ENCODE peak calls at places on chromosomes 16 and 17, in five cellular contexts. U, V, I, M and G are unnamed samples.

GRCh38 chr16:7397901-7398300 is 65.3 kb downstream of the RBFOX1 start:
- DNase-seq in V (no peak), M (no peak), I (no peak), U (no peak), G (peak)

GRCh38 chr17:27650836-27651235 is 19.8 kb downstream of the LGALS9 start:
- DNase-seq in U (no peak), I (no peak), V (no peak), M (no peak), G (no peak)

GRCh38 chr17:4482338-4483011 is 16.2 kb upstream of the SPNS2 start:
- DNase-seq in I (no peak), M (no peak), V (no peak), U (no peak), G (no peak)

GRCh38 chr17:66777689-66778225 is 57.2 kb upstream of the CACNG5 start:
- DNase-seq in U (peak), I (no peak), M (no peak), V (no peak), G (no peak)

GRCh38 chr17:65674246-65675045 is 113.0 kb upstream of the AXIN2 start:
- DNase-seq in V (peak), U (no peak), M (no peak), I (no peak), G (no peak)

GRCh38 chr17:56679148-56679766 is 85.8 kb downstream of the NOG start:
- DNase-seq in M (no peak), U (peak), V (peak), I (no peak), G (peak)

GRCh38 chr17:28499366-28499668 is 6.8 kb upstream of the FOXN1 start:
- DNase-seq in U (no peak), V (no peak), I (no peak), M (no peak), G (no peak)

GRCh38 chr16:62036807-62037135 is 533 bp upstream of the CDH8 start:
- DNase-seq in V (no peak), I (no peak), M (no peak), U (no peak), G (no peak)

GRCh38 chr17:14301279-14301760 is 439 bp downstream of the HS3ST3B1 start:
- DNase-seq in V (no peak), I (no peak), U (no peak), M (no peak), G (no peak)

GRCh38 chr16:66751135-66751991 is at the start of gene DYNC1LI2:
- DNase-seq in I (peak), U (peak), V (peak), M (peak), G (peak)

GRCh38 chr17:50542795-50543774 is 3.9 kb upstream of the SPATA20 start:
- DNase-seq in U (no peak), I (peak), M (peak), V (no peak), G (no peak)

GRCh38 chr16:66515543-66516171 is 34.3 kb downstream of the TK2 start:
- DNase-seq in V (peak), I (no peak), M (no peak), U (peak), G (no peak)

GRCh38 chr17:76524598-76525512 is 12.7 kb downstream of the CYGB start:
- DNase-seq in M (no peak), I (no peak), V (no peak), U (peak), G (no peak)

GRCh38 chr16:57600952-57601580 is 27.4 kb upstream of the ADGRG1 start:
- DNase-seq in V (no peak), I (no peak), M (peak), U (no peak), G (no peak)

GRCh38 chr16:29674188-29674587 is 4.8 kb upstream of the QPRT start:
- DNase-seq in V (no peak), I (peak), M (no peak), U (peak), G (no peak)

GRCh38 chr16:694187-694862 is 4.1 kb upstream of the WDR24 start:
- DNase-seq in V (no peak), I (no peak), U (no peak), M (no peak), G (no peak)

GRCh38 chr16:694863-695354 is 4.7 kb upstream of the WDR24 start:
- DNase-seq in M (no peak), U (no peak), V (no peak), I (no peak), G (no peak)

GRCh38 chr16:693766-694165 is 3.6 kb upstream of the WDR24 start:
- DNase-seq in I (no peak), M (no peak), V (no peak), U (no peak), G (no peak)

GRCh38 chr16:693364-693763 is 3.2 kb upstream of the WDR24 start:
- DNase-seq in U (no peak), I (no peak), V (no peak), M (no peak), G (no peak)

GRCh38 chr16:695355-696089 is 5.3 kb upstream of the WDR24 start:
- DNase-seq in V (no peak), I (no peak), M (peak), U (no peak), G (no peak)
- TF ChIP-seq POLR2A in V (no peak), I (no peak), M (no peak), U (no peak), G (no peak)

GRCh38 chr17:39141294-39141693 is 10.1 kb downstream of the PLXDC1 start:
- DNase-seq in I (no peak), M (no peak), V (no peak), U (no peak), G (no peak)

GRCh38 chr17:39139137-39139516 is 12.3 kb downstream of the PLXDC1 start:
- DNase-seq in V (no peak), U (peak), M (no peak), I (no peak), G (peak)

GRCh38 chr17:39139561-39139960 is 11.9 kb downstream of the PLXDC1 start:
- DNase-seq in V (no peak), I (no peak), U (no peak), M (no peak), G (no peak)

GRCh38 chr17:39141915-39142664 is 9.3 kb downstream of the PLXDC1 start:
- DNase-seq in V (no peak), M (no peak), U (no peak), I (no peak), G (no peak)

DNA sequence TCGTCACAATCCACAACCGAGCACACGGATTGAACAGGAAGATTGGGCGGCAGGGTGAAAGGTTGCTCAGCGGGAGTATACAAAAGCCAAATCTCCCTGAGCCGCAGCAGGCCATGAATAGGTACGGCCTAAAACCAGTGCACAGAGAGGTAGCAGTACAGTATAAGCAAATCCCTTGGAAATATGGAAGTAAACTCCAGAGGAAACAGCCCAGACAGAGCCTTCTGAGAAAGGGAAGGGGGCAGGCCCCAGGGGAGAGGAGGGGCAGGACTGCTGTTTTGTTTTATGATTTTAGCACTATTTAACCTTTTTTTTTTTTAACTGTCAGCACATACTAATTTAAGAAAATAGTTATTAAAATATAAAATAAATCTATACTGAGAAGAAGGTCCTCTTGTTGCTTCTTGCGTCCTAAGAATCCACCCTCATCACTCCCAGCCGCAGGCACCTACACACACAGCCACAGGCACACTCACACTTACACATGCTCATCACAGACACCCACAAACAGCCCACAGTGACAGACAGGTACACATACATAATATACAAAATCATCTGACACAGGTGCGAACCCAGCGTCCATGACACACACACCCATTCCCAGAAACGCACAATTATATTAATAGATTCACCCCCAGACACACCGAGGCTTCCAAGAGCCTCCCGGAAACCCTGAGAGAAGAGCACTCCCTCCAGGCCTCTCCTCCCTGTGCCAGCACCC is 12.9 kb downstream of the PLXDC1 start:
- DNase-seq in U (no peak), V (no peak), I (no peak), M (no peak), G (no peak)
- TF ChIP-seq POLR2A in U (no peak), V (no peak), I (no peak), M (no peak), G (no peak)

DNA sequence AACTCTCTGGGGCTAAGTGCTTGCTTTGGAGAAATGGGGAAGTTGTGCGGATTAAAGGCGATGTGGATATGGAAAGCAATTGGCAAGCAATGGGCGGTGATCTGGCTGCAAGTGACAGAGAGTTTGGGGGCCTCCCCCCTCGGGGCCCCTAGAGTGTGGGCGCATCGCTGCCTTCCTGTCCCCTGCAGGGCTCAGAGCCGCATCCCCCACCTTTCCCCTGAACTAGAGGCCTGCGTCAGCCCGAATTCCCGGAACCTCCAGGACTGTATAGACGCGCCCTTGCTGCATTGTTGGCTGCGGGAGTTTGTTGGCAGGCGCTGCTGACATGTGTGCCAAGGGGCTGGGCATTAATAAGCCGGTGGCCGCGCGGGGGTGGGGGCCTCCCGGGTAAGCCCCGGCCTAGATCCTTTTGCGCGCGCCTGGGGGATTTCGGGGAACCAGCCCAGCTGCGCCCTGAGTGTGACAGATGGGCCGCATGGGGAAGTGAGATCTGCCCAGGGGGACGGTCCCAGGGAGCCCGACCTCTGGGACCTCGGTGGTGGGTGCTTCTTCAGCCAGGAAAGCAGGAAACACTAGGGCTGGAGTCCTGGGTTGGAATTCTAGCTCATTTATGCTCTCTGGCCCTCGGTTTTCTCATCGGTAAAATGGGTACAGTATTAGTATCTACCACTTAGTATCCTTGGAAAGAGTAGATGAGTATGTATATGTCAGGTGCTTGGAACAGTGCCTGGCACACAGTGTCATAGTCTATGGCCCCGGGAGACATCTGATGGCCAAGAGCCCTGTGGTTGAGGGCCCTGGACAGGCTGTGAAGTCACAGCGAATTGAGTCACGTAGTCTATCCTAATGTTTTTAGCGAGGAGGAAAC is 1.0 kb downstream of the EEF2K start:
- DNase-seq in U (peak), I (peak), M (peak), V (peak), G (no peak)
- TF ChIP-seq POLR2A in U (no peak), I (no peak), M (no peak), V (no peak), G (peak)

GRCh38 chr16:85202631-85203461 is 90.6 kb upstream of the CIBAR2 start:
- DNase-seq in M (peak), I (no peak), U (peak), V (no peak), G (no peak)
- TF ChIP-seq POLR2A in M (no peak), I (no peak), U (peak), V (no peak), G (no peak)

GRCh38 chr17:68423251-68423650 is 34.0 kb downstream of the WIPI1 start:
- DNase-seq in M (peak), V (no peak), U (no peak), I (no peak), G (no peak)
- TF ChIP-seq POLR2A in M (no peak), V (no peak), U (no peak), I (no peak), G (no peak)

GRCh38 chr16:85570213-85570734 is 42.8 kb upstream of the GSE1 start:
- DNase-seq in M (no peak), V (no peak), U (no peak), I (no peak), G (no peak)

GRCh38 chr16:85567101-85567866 is 45.8 kb upstream of the GSE1 start:
- DNase-seq in V (no peak), U (no peak), I (no peak), M (no peak), G (no peak)

GRCh38 chr16:85569615-85570212 is 43.4 kb upstream of the GSE1 start:
- DNase-seq in U (peak), M (no peak), V (no peak), I (no peak), G (no peak)

GRCh38 chr16:85569039-85569614 is 44.0 kb upstream of the GSE1 start:
- DNase-seq in V (no peak), M (no peak), I (no peak), U (no peak), G (no peak)

DNA sequence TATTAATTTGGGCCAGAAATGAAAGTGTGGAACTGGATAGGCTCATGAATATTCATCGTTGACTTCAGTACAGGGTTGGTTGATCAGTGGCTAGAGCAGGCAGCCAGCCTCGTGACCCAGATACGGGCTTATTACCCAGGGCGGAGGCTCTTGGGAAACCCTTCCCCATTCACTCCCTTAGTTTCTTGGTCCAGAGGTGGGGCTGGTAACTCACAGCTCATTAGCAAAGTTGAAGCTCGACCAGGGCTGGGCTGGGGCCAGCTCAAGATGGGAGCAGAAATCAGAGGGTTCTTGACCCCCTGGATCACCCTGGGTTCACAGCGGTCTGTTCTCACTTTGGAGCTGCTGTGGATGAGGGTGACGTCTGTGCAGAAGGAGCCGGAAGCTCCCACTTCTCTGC is 44.6 kb upstream of the GSE1 start:
- DNase-seq in V (no peak), U (no peak), I (no peak), M (peak), G (no peak)
- TF ChIP-seq POLR2A in V (no peak), U (no peak), I (no peak), M (no peak), G (no peak)